ENCODE peak calls at places on chromosome X, in six cellular contexts. U is pons; S is activated CD4-positive, alpha-beta T cell treated with anti-CD3 and anti-CD28 coated beads, Interleukin-2, amount 10 ng/mL, durations not matched to agents 7 days and 5 days; M is neural crest cell; N is caudate nucleus; B is GM10248. R is an unnamed sample.

GRCh38 chrX:24025741-24026402 is 1.1 kb downstream of the KLHL15 start:
- DNase-seq in N (no peak), U (peak; percentile 37), S (no peak), M (no peak), B (no peak), R (peak; percentile 47)

GRCh38 chrX:2578864-2579263 is 78.1 kb upstream of the DHRSX start:
- DNase-seq in B (no peak), S (no peak), N (no peak), U (no peak), M (no peak), R (peak; percentile 3)

GRCh38 chrX:139113682-139114081 is 402.2 kb upstream of the FGF13 start:
- DNase-seq in M (no peak), B (no peak), U (peak; percentile 1), S (no peak), N (no peak), R (no peak)

GRCh38 chrX:63585936-63586335 is 199.1 kb downstream of the ARHGEF9 start:
- DNase-seq in S (no peak), U (no peak), B (no peak), M (no peak), N (no peak), R (no peak)

GRCh38 chrX:40061005-40061404 is 36.8 kb downstream of the BCOR start:
- DNase-seq in B (no peak), U (no peak), S (no peak), N (no peak), M (no peak), R (no peak)

GRCh38 chrX:155577682-155578081 is 35.1 kb downstream of the TMLHE start:
- DNase-seq in N (no peak), M (no peak), S (peak; percentile 14), U (no peak), B (peak; percentile 6), R (peak; percentile 0)

GRCh38 chrX:9628779-9629493 is 136.7 kb downstream of the GPR143 start:
- DNase-seq in U (no peak), B (no peak), M (no peak), S (no peak), N (no peak), R (no peak)

GRCh38 chrX:40694833-40695232 is 40.5 kb downstream of the MED14 start:
- DNase-seq in M (no peak), B (no peak), S (no peak), U (no peak), N (no peak), R (no peak)

GRCh38 chrX:20623448-20623847 is 356.7 kb upstream of the RPS6KA3 start:
- DNase-seq in N (no peak), M (no peak), B (no peak), S (no peak), U (no peak), R (no peak)

GRCh38 chrX:28590394-28590793 is 3.1 kb downstream of the IL1RAPL1 start:
- DNase-seq in U (peak; percentile 62), B (no peak), S (no peak), N (no peak), M (no peak), R (no peak)

GRCh38 chrX:40012800-40013682 is 84.7 kb downstream of the BCOR start:
- DNase-seq in B (peak; percentile 54), N (peak; percentile 10), U (no peak), S (peak; percentile 41), M (no peak), R (peak; percentile 77)

GRCh38 chrX:112849010-112849409 is 8.4 kb upstream of the AMOT start:
- DNase-seq in U (no peak), N (no peak), B (no peak), S (no peak), M (no peak), R (no peak)

GRCh38 chrX:9619581-9619980 is 146.1 kb downstream of the GPR143 start:
- DNase-seq in U (no peak), B (no peak), N (no peak), S (no peak), M (no peak), R (no peak)

GRCh38 chrX:150155396-150156048 is 207.6 kb upstream of the MAMLD1 start:
- DNase-seq in B (no peak), U (no peak), N (no peak), S (no peak), M (no peak), R (no peak)

GRCh38 chrX:133444196-133444595 is 28.9 kb upstream of the GPC4 start:
- DNase-seq in S (no peak), U (no peak), M (no peak), B (no peak), N (no peak), R (no peak)

GRCh38 chrX:3576886-3577516 is 136.4 kb downstream of the PRKX start:
- DNase-seq in B (no peak), N (no peak), M (no peak), S (no peak), U (no peak), R (no peak)

GRCh38 chrX:1537031-1537715 is at the start of gene P2RY8:
- DNase-seq in U (peak; percentile 67), N (no peak), B (peak; percentile 77), M (no peak), S (peak; percentile 87), R (peak; percentile 89)

GRCh38 chrX:11629593-11630211 is 36.0 kb downstream of the ARHGAP6 start:
- DNase-seq in M (no peak), N (no peak), S (no peak), B (peak; percentile 12), U (no peak), R (peak; percentile 72)

GRCh38 chrX:153917814-153918213 is 8.2 kb downstream of the ARHGAP4 start:
- DNase-seq in S (no peak), B (no peak), M (no peak), N (no peak), U (no peak), R (no peak)

GRCh38 chrX:96182366-96182765 is 502.3 kb upstream of the DIAPH2 start:
- DNase-seq in U (no peak), S (no peak), B (no peak), M (peak; percentile 9), N (no peak), R (peak; percentile 8)

GRCh38 chrX:80021611-80022010 is 7.1 kb downstream of the TBX22 start:
- DNase-seq in U (no peak), S (no peak), N (no peak), B (no peak), M (no peak), R (no peak)

GRCh38 chrX:154720067-154720466 is 30.8 kb downstream of the GAB3 start:
- DNase-seq in B (no peak), S (no peak), N (no peak), M (no peak), U (no peak), R (no peak)

GRCh38 chrX:19964017-19964710 is 26.7 kb downstream of the BCLAF3 start:
- DNase-seq in S (peak; percentile 19), M (no peak), U (no peak), N (no peak), B (peak; percentile 21), R (peak; percentile 54)

GRCh38 chrX:70444326-70445196 is at the start of gene DLG3:
- DNase-seq in M (peak; percentile 54), B (peak; percentile 10), U (peak; percentile 59), N (no peak), S (no peak), R (no peak)

GRCh38 chrX:97616883-97617510 is 733.3 kb downstream of the RPA4 start:
- DNase-seq in B (peak; percentile 17), U (no peak), S (no peak), M (no peak), N (no peak), R (peak; percentile 37)

GRCh38 chrX:52271212-52271611 is 86.5 kb downstream of the MAGED4 start:
- DNase-seq in N (no peak), U (no peak), S (no peak), B (no peak), M (no peak), R (peak; percentile 3)

GRCh38 chrX:11321986-11322385 is 28.8 kb downstream of the AMELX start:
- DNase-seq in S (no peak), N (no peak), B (no peak), M (no peak), U (no peak), R (no peak)

GRCh38 chrX:34656842-34657780 is at the start of gene TMEM47:
- DNase-seq in S (no peak), M (peak; percentile 77), B (peak; percentile 5), U (peak; percentile 45), N (peak; percentile 79), R (no peak)

GRCh38 chrX:23952984-23953907 is 45.4 kb downstream of the CXorf58 start:
- DNase-seq in N (no peak), S (peak; percentile 59), M (no peak), U (peak; percentile 19), B (peak; percentile 70), R (peak; percentile 65)

GRCh38 chrX:101550825-101551767 is 749 bp downstream of the ARMCX1 start:
- DNase-seq in U (peak; percentile 33), B (no peak), S (no peak), N (peak; percentile 25), M (peak; percentile 34), R (no peak)

GRCh38 chrX:27583976-27584375 is 6.2 kb upstream of the DCAF8L2 start:
- DNase-seq in S (no peak), N (no peak), U (no peak), B (no peak), M (no peak), R (no peak)

GRCh38 chrX:8030361-8030760 is 103.1 kb upstream of the PNPLA4 start:
- DNase-seq in N (no peak), M (no peak), B (no peak), U (no peak), S (no peak), R (no peak)

GRCh38 chrX:70445876-70446275 is 1.2 kb downstream of the DLG3 start:
- DNase-seq in N (no peak), B (no peak), S (no peak), U (no peak), M (no peak), R (no peak)